ENCODE peak calls at places on chromosomes 4 and X, in nine cellular contexts. U is naive thymus-derived CD4-positive, alpha-beta T cell; H is GM23248; T is PC-3; R is uterus; O is SK-N-MC; L is CD8-positive, alpha-beta memory T cell; F is fibroblast of lung; D is stomach. Q is an unnamed sample.

GRCh38 chr4:70608324-70608723 is 16.3 kb downstream of the AMBN start:
- DNase-seq in H (no peak), R (no peak), D (no peak), T (no peak), O (no peak), U (no peak), F (no peak), L (no peak), Q (no peak)

GRCh38 chr4:183816882-183817509 is 88.1 kb upstream of the STOX2 start:
- DNase-seq in L (no peak), H (no peak), O (no peak), R (no peak), F (no peak), U (no peak), D (no peak), T (no peak), Q (no peak)

GRCh38 chrX:9534686-9535085 is 69.8 kb downstream of the TBL1X start:
- DNase-seq in R (peak; percentile 34), O (no peak), F (peak; percentile 63), T (no peak), D (no peak), U (no peak), L (no peak), H (peak; percentile 51), Q (no peak)

GRCh38 chr4:1718095-1718850 is 2.9 kb downstream of the TMEM129 start:
- DNase-seq in L (no peak), F (no peak), U (no peak), T (no peak), D (peak; percentile 82), R (no peak), O (no peak), H (no peak), Q (no peak)

GRCh38 chr4:169164669-169165415 is 105.9 kb downstream of the SH3RF1 start:
- DNase-seq in H (peak; percentile 83), T (no peak), D (no peak), L (no peak), U (no peak), O (no peak), F (no peak), R (no peak), Q (no peak)

GRCh38 chr4:10164877-10165283 is 48.3 kb upstream of the WDR1 start:
- DNase-seq in H (peak; percentile 74), L (no peak), D (peak; percentile 37), F (peak; percentile 38), O (no peak), R (no peak), U (no peak), T (peak; percentile 43), Q (no peak)

GRCh38 chr4:142567199-142567598 is 278.9 kb downstream of the INPP4B start:
- DNase-seq in T (peak; percentile 14), O (no peak), D (no peak), L (peak; percentile 64), R (no peak), H (peak; percentile 18), F (no peak), U (peak; percentile 73), Q (peak; percentile 8)

GRCh38 chr4:142404191-142404611 is 441.9 kb downstream of the INPP4B start:
- DNase-seq in O (no peak), F (peak; percentile 62), H (peak; percentile 95), D (no peak), R (peak; percentile 20), T (peak; percentile 87), U (no peak), L (no peak), Q (no peak)

GRCh38 chrX:71143508-71143907 is 1.1 kb upstream of the NLGN3 start:
- DNase-seq in T (no peak), R (peak; percentile 54), H (peak; percentile 45), F (peak; percentile 59), D (peak; percentile 45), U (no peak), O (no peak), L (no peak), Q (no peak)

GRCh38 chrX:115650449-115650848 is 89.5 kb downstream of the PLS3 start:
- DNase-seq in L (no peak), D (no peak), F (peak; percentile 63), R (no peak), T (peak; percentile 9), H (peak; percentile 21), U (no peak), O (no peak), Q (no peak)

GRCh38 chr4:158261480-158261879 is 51.2 kb downstream of the TMEM144 start:
- DNase-seq in R (no peak), L (no peak), D (no peak), H (no peak), U (no peak), F (no peak), O (no peak), T (no peak), Q (no peak)

GRCh38 chrX:133171962-133172708 is 46.0 kb downstream of the TFDP3 start:
- DNase-seq in O (no peak), F (peak; percentile 22), L (no peak), H (peak; percentile 16), T (peak; percentile 65), D (no peak), R (no peak), U (no peak), Q (no peak)

GRCh38 chrX:78104447-78105176 is 564 bp downstream of the PGK1 start:
- DNase-seq in R (peak; percentile 28), F (peak; percentile 58), H (peak; percentile 75), D (peak; percentile 57), T (peak; percentile 41), O (no peak), U (peak; percentile 27), L (peak; percentile 49), Q (peak; percentile 9)

GRCh38 chr4:108637856-108638255 is 12.5 kb upstream of the OSTC start:
- DNase-seq in O (no peak), R (no peak), L (no peak), H (peak; percentile 62), T (no peak), U (no peak), F (no peak), D (no peak), Q (no peak)

GRCh38 chr4:173547889-173548288 is 17.9 kb upstream of the HAND2 start:
- DNase-seq in R (no peak), L (no peak), F (no peak), O (no peak), D (no peak), U (no peak), H (no peak), T (no peak), Q (no peak)

GRCh38 chrX:49308604-49309269 is 5.3 kb downstream of the GAGE10 start:
- DNase-seq in L (no peak), D (no peak), R (peak; percentile 37), H (peak; percentile 36), U (peak; percentile 45), T (no peak), F (peak; percentile 19), O (no peak), Q (no peak)

GRCh38 chr4:182297659-182298058 is 54.5 kb downstream of the TENM3 start:
- DNase-seq in L (no peak), H (no peak), F (peak; percentile 37), R (no peak), U (no peak), O (no peak), D (no peak), T (no peak), Q (no peak)

GRCh38 chrX:355329-356050 is 31.2 kb downstream of the PPP2R3B start:
- DNase-seq in D (no peak), H (no peak), L (no peak), T (no peak), F (no peak), U (no peak), R (no peak), O (no peak), Q (no peak)

GRCh38 chrX:154378059-154378798 is 866 bp upstream of the EMD start:
- DNase-seq in U (peak; percentile 51), T (peak; percentile 45), R (peak; percentile 73), L (peak; percentile 71), H (peak; percentile 68), F (peak; percentile 49), D (peak; percentile 70), O (no peak), Q (peak; percentile 37)

GRCh38 chrX:79443121-79443520 is 76.0 kb upstream of the ITM2A start:
- DNase-seq in D (no peak), T (no peak), R (no peak), U (no peak), H (no peak), F (no peak), O (no peak), L (no peak), Q (no peak)
- H3K9me3 ChIP-seq in D (no peaks in the 10 kb centered on the region), T (no peaks in the 10 kb centered on the region), R (no peaks in the 10 kb centered on the region), U (no peaks in the 10 kb centered on the region), H (no peaks in the 10 kb centered on the region), F (no peaks in the 10 kb centered on the region), O (no peaks in the 10 kb centered on the region), L (no peaks in the 10 kb centered on the region), Q (no peaks in the 10 kb centered on the region)

DNA sequence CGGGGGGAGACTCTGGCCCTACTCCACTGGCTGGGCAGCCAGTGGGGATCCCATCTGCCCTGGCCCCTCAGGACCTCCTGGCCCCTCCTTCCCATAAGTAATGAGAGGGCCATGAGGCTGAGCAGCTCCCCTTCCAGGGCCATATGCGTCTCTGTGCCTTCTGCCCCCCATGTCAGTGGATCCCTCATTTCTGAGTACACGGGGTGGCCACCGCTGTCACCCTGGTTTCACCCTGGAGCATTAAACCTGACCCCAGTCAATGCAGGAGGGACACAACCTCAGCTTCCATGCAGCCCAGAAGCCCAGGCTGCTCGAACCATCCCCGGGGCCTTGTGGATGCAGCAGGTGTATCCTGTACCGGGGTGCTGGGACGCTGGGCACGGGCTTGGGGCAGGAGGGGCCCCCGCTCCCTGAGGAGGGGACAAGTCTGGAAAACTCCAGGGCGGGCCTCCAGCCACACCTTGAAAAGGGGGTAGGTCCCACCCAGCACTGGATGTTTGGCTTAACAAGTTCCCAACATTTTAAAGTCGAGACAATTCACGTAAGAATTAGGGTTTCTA is 24.2 kb downstream of the ATP5ME start:
- DNase-seq in O (no peak), L (peak; percentile 10), H (no peak), T (no peak), D (no peak), R (no peak), F (no peak), U (no peak), Q (no peak)
- H3K9me3 ChIP-seq in O (no peaks in the 10 kb centered on the region), L (no peaks in the 10 kb centered on the region), H (no peaks in the 10 kb centered on the region), T (no peaks in the 10 kb centered on the region), D (no peaks in the 10 kb centered on the region), R (no peaks in the 10 kb centered on the region), F (no peaks in the 10 kb centered on the region), U (no peaks in the 10 kb centered on the region), Q (no peaks in the 10 kb centered on the region)

GRCh38 chr4:86368433-86368832 is 8.6 kb upstream of the MAPK10 start:
- DNase-seq in F (no peak), D (no peak), H (peak; percentile 12), R (no peak), T (no peak), L (no peak), O (no peak), U (no peak), Q (no peak)
- H3K9me3 ChIP-seq in F (no peaks in the 10 kb centered on the region), D (no peaks in the 10 kb centered on the region), H (no peaks in the 10 kb centered on the region), R (no peaks in the 10 kb centered on the region), T (no peaks in the 10 kb centered on the region), L (no peaks in the 10 kb centered on the region), O (no peaks in the 10 kb centered on the region), U (no peaks in the 10 kb centered on the region), Q (no peaks in the 10 kb centered on the region)

DNA sequence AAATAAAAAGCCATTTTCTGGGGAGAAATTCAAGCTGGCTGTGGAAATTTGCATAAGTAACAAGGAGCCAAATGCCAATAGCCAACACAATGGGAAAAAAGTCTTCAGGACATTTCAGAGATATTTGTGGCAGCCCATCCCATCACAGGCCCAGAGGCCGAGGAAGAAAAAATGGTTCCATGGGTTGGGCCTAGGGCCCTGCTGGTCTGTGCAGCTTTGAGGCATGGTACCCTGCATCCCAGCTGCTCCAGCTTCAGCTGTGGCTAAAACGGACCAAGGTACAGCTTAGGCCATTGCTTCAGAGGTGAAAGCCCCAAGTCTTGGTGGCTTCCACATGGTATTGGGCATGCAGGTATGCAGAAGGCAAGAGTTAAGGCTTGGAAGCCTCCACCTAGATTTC is 14.2 kb upstream of the IL9R start:
- DNase-seq in L (no peak), D (no peak), O (no peak), F (no peak), T (no peak), U (no peak), R (no peak), H (no peak), Q (no peak)
- H3K9me3 ChIP-seq in L (no peaks in the 10 kb centered on the region), D (peaks cover 19% of the 10 kb centered on the region), O (no peaks in the 10 kb centered on the region), F (no peaks in the 10 kb centered on the region), T (no peaks in the 10 kb centered on the region), U (no peaks in the 10 kb centered on the region), R (no peaks in the 10 kb centered on the region), H (no peaks in the 10 kb centered on the region), Q (no peaks in the 10 kb centered on the region)